ENCODE peak calls at places on chromosomes 1 and 21, in four cellular contexts. R is adipocyte, B is fibroblast of pulmonary artery, E is HAP-1. T is an unnamed sample.

GRCh38 chr1:107867422-107867821 is 97.6 kb downstream of the VAV3 start:
- DNase-seq in R (no peak), B (no peak), E (no peak), T (no peak)

GRCh38 chr1:32702599-32703478 is at the start of gene SYNC:
- DNase-seq in R (peak; percentile 90), B (peak; percentile 46), E (peak; percentile 82), T (no peak)

GRCh38 chr1:235391879-235392278 is 24.7 kb downstream of the TBCE start:
- DNase-seq in R (no peak), B (no peak), E (no peak), T (no peak)

GRCh38 chr1:2088434-2088833 is 38.2 kb downstream of the PRKCZ start:
- DNase-seq in R (peak; percentile 49), B (peak; percentile 77), E (no peak), T (no peak)

GRCh38 chr1:204466416-204467405 is 27.9 kb downstream of the PIK3C2B start:
- DNase-seq in R (no peak), B (no peak), E (no peak), T (no peak)

GRCh38 chr1:214514032-214514818 is 37.2 kb downstream of the PTPN14 start:
- DNase-seq in R (peak; percentile 51), B (peak; percentile 47), E (no peak), T (no peak)

GRCh38 chr1:116514708-116515525 is 55.9 kb downstream of the CD58 start:
- DNase-seq in R (no peak), B (peak; percentile 55), E (no peak), T (peak; percentile 96)

GRCh38 chr1:234170622-234171021 is 202.6 kb upstream of the COA6 start:
- DNase-seq in R (no peak), B (no peak), E (no peak), T (peak; percentile 97)

GRCh38 chr1:3192359-3192758 is 123.4 kb downstream of the PRDM16 start:
- DNase-seq in R (no peak), B (no peak), E (no peak), T (no peak)

GRCh38 chr1:42962641-42963377 is 4.1 kb upstream of the SLC2A1 start:
- DNase-seq in R (no peak), B (no peak), E (no peak), T (peak; percentile 44)

GRCh38 chr1:2635271-2636010 is 2.6 kb upstream of the MMEL1 start:
- DNase-seq in R (no peak), B (no peak), E (no peak), T (no peak)

GRCh38 chr21:46639489-46640386 is 4.3 kb downstream of the PRMT2 start:
- DNase-seq in R (peak; percentile 65), B (peak; percentile 50), E (no peak), T (no peak)

GRCh38 chr1:7562729-7563605 is 208.1 kb upstream of the VAMP3 start:
- DNase-seq in R (no peak), B (no peak), E (no peak), T (no peak)

GRCh38 chr1:109959974-109960744 is 24.4 kb upstream of the AHCYL1 start:
- DNase-seq in R (peak; percentile 83), B (peak; percentile 74), E (peak; percentile 18), T (no peak)

GRCh38 chr1:225845633-225846259 is 35.8 kb downstream of the EPHX1 start:
- DNase-seq in R (peak; percentile 84), B (peak; percentile 87), E (peak; percentile 85), T (peak; percentile 39)

GRCh38 chr1:162823771-162824525 is 33.4 kb downstream of the HSD17B7 start:
- DNase-seq in R (no peak), B (no peak), E (no peak), T (no peak)

GRCh38 chr21:16302851-16303282 is 573.1 kb downstream of the USP25 start:
- DNase-seq in R (no peak), B (peak; percentile 37), E (peak; percentile 30), T (no peak)

GRCh38 chr1:202010042-202011015 is at the start of gene ELF3:
- DNase-seq in R (peak; percentile 20), B (no peak), E (no peak), T (no peak)

GRCh38 chr1:29324771-29325351 is 88.5 kb downstream of the PTPRU start:
- DNase-seq in R (no peak), B (no peak), E (peak; percentile 70), T (no peak)
- H3K4me3 ChIP-seq in R (no peak overlapping the region), B (no peak overlapping the region), E (no peak overlapping the region), T (no peak overlapping the region)

GRCh38 chr1:230495891-230496385 is 69.8 kb upstream of the PGBD5 start:
- DNase-seq in R (no peak), B (peak; percentile 17), E (no peak), T (no peak)
- H3K4me3 ChIP-seq in R (no peak overlapping the region), B (peak overlapping the region; percentile 32), E (no peak overlapping the region), T (no peak overlapping the region)

GRCh38 chr1:26320896-26321295 is 3.1 kb downstream of the CD52 start:
- DNase-seq in R (no peak), B (no peak), E (no peak), T (no peak)
- H3K4me3 ChIP-seq in R (no peak overlapping the region), B (no peak overlapping the region), E (no peak overlapping the region), T (no peak overlapping the region)

DNA sequence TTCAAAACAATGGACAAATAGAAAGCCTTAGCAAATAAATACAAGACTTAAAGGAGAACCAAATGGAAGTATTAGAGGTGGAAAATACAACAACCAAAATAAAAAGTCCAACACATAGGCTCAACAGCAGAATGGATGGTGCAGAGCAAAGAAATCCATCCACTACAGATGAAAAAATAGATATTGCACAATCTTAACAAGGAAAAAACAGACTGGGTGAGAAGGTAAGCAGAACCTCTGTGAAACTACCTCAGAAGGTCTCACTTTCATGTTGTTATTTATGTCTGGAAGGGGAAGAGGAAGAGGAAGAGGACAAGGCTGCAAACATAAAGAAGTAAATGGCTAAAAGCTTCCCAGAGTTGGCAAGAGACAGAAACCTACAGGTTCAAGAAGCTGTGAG is 158.7 kb upstream of the NBPF11 start:
- DNase-seq in R (no peak), B (no peak), E (no peak), T (no peak)
- H3K4me3 ChIP-seq in R (no peak overlapping the region), B (no peak overlapping the region), E (no peak overlapping the region), T (no peak overlapping the region)

GRCh38 chr1:207282049-207282448 is 39.4 kb upstream of the CD55 start:
- DNase-seq in R (peak; percentile 1), B (peak; percentile 50), E (no peak), T (no peak)

GRCh38 chr1:207277241-207277640 is 44.2 kb upstream of the CD55 start:
- DNase-seq in R (no peak), B (no peak), E (no peak), T (no peak)

GRCh38 chr1:207279683-207280082 is 41.8 kb upstream of the CD55 start:
- DNase-seq in R (no peak), B (no peak), E (no peak), T (no peak)

DNA sequence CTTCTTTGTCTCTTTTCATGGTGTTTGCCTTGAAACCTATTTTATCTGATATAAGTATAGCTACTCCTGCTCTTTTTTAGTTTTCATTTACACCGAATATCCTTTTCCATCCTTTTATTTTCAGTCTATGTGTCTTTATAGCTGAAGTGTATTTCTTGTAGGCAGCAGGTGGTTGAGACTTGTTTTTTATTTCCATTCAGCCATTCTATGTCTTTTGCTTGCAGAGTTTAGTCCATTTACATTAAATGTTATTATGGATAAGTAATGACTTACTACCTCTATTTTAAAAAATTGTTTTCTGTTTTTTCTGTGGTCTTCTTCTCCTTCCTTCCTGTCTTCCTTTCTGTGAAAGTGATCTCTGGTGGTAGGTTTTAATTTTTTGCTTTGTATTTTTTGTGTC is 45.0 kb upstream of the CD55 start:
- DNase-seq in R (no peak), B (no peak), E (no peak), T (no peak)
- H3K4me3 ChIP-seq in R (no peak overlapping the region), B (no peak overlapping the region), E (no peak overlapping the region), T (no peak overlapping the region)

GRCh38 chr1:236890152-236891056 is 95.3 kb downstream of the MTR start:
- DNase-seq in R (no peak), B (no peak), E (no peak), T (no peak)

GRCh38 chr1:236888903-236889302 is 93.8 kb downstream of the MTR start:
- DNase-seq in R (no peak), B (peak; percentile 20), E (no peak), T (no peak)

GRCh38 chr1:236887081-236887480 is 92.0 kb downstream of the MTR start:
- DNase-seq in R (no peak), B (no peak), E (no peak), T (no peak)

GRCh38 chr1:236893626-236894545 is 98.8 kb downstream of the MTR start:
- DNase-seq in R (peak; percentile 73), B (no peak), E (no peak), T (no peak)

DNA sequence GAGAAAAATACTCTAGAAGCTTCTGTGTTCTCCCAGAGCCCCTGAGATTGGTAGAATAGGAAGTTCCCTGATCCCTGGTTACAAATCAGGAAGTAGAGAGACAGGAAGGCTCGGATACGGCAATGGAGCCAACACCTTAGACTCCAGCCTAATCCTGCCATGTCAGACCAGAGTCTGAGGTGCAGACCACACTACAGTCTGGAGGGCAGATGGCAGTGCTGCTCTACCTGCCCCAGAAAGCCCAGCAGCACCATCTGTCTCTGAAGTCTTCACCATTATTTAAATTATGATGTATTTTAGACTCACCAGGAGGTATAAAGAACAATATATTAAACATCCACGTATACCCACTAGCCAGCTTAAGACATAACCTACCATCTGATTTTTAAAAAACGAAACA is 93.0 kb downstream of the MTR start:
- DNase-seq in R (no peak), B (no peak), E (no peak), T (no peak)
- H3K4me3 ChIP-seq in R (no peak overlapping the region), B (no peak overlapping the region), E (no peak overlapping the region), T (no peak overlapping the region)

GRCh38 chr1:155004352-155005075 is 1.9 kb downstream of the ZBTB7B start:
- DNase-seq in R (peak; percentile 45), B (no peak), E (no peak), T (no peak)
- H3K4me3 ChIP-seq in R (peak overlapping the region; percentile 100), B (peak overlapping the region; percentile 90), E (peak overlapping the region; percentile 77), T (no peak overlapping the region)

GRCh38 chr1:119294199-119294598 is 74.4 kb upstream of the HAO2 start:
- DNase-seq in R (no peak), B (no peak), E (no peak), T (no peak)
- H3K4me3 ChIP-seq in R (no peak overlapping the region), B (no peak overlapping the region), E (no peak overlapping the region), T (no peak overlapping the region)

GRCh38 chr1:160101037-160101716 is 2.8 kb upstream of the IGSF8 start:
- DNase-seq in R (peak; percentile 88), B (peak; percentile 72), E (peak; percentile 88), T (peak; percentile 78)
- H3K4me3 ChIP-seq in R (no peak overlapping the region), B (no peak overlapping the region), E (no peak overlapping the region), T (no peak overlapping the region)

T was measured in Jurkat, Clone E6-1.